ENCODE peak calls at places on chromosomes 5 and 9, in eight cellular contexts. One of them, this sample, is unnamed.

GRCh38 chr9:35650341-35651158 is at the start of gene SIT1:
- DNase-seq in NT2/D1: no peak
- DNase-seq in stimulated activated CD8-positive, alpha-beta memory T cell treated with anti-CD3 and anti-CD28 coated beads, Interleukin-7, amount 100 ng/mL, for 4 hours: no peak
- DNase-seq in spleen: peak
- DNase-seq in Right ventricle myocardium superior: no peak
- DNase-seq in naive thymus-derived CD8-positive, alpha-beta T cell: peak
- DNase-seq in fibroblast of pulmonary artery: no peak
- DNase-seq in neural progenitor cell: no peak
- DNase-seq in this sample: no peak

GRCh38 chr9:101220341-101220740 is 164.5 kb downstream of the BAAT start:
- DNase-seq in spleen: no peak
- DNase-seq in naive thymus-derived CD8-positive, alpha-beta T cell: no peak
- DNase-seq in Right ventricle myocardium superior: no peak
- DNase-seq in stimulated activated CD8-positive, alpha-beta memory T cell treated with anti-CD3 and anti-CD28 coated beads, Interleukin-7, amount 100 ng/mL, for 4 hours: no peak
- DNase-seq in neural progenitor cell: no peak
- DNase-seq in NT2/D1: no peak
- DNase-seq in fibroblast of pulmonary artery: no peak
- DNase-seq in this sample: no peak

GRCh38 chr5:149576021-149576420 is 5.3 kb upstream of the ARHGEF37 start:
- DNase-seq in NT2/D1: no peak
- DNase-seq in Right ventricle myocardium superior: no peak
- DNase-seq in naive thymus-derived CD8-positive, alpha-beta T cell: peak
- DNase-seq in spleen: no peak
- DNase-seq in neural progenitor cell: no peak
- DNase-seq in stimulated activated CD8-positive, alpha-beta memory T cell treated with anti-CD3 and anti-CD28 coated beads, Interleukin-7, amount 100 ng/mL, for 4 hours: no peak
- DNase-seq in fibroblast of pulmonary artery: no peak
- DNase-seq in this sample: no peak

GRCh38 chr5:35830587-35830986 is 26.1 kb upstream of the IL7R start:
- DNase-seq in stimulated activated CD8-positive, alpha-beta memory T cell treated with anti-CD3 and anti-CD28 coated beads, Interleukin-7, amount 100 ng/mL, for 4 hours: no peak
- DNase-seq in NT2/D1: no peak
- DNase-seq in spleen: no peak
- DNase-seq in Right ventricle myocardium superior: no peak
- DNase-seq in naive thymus-derived CD8-positive, alpha-beta T cell: peak
- DNase-seq in fibroblast of pulmonary artery: no peak
- DNase-seq in neural progenitor cell: no peak
- DNase-seq in this sample: no peak

GRCh38 chr9:96566401-96567202 is 53.0 kb downstream of the CDC14B start:
- DNase-seq in spleen: peak
- DNase-seq in naive thymus-derived CD8-positive, alpha-beta T cell: peak
- DNase-seq in neural progenitor cell: peak
- DNase-seq in stimulated activated CD8-positive, alpha-beta memory T cell treated with anti-CD3 and anti-CD28 coated beads, Interleukin-7, amount 100 ng/mL, for 4 hours: peak
- DNase-seq in fibroblast of pulmonary artery: peak
- DNase-seq in NT2/D1: peak
- DNase-seq in Right ventricle myocardium superior: peak
- DNase-seq in this sample: peak

GRCh38 chr5:96936431-96937221 is 746 bp downstream of the LNPEP start:
- DNase-seq in stimulated activated CD8-positive, alpha-beta memory T cell treated with anti-CD3 and anti-CD28 coated beads, Interleukin-7, amount 100 ng/mL, for 4 hours: peak
- DNase-seq in NT2/D1: no peak
- DNase-seq in naive thymus-derived CD8-positive, alpha-beta T cell: peak
- DNase-seq in fibroblast of pulmonary artery: no peak
- DNase-seq in Right ventricle myocardium superior: peak
- DNase-seq in neural progenitor cell: peak
- DNase-seq in spleen: peak
- DNase-seq in this sample: peak

GRCh38 chr9:90964101-90965020 is 162.7 kb downstream of the SYK start:
- DNase-seq in stimulated activated CD8-positive, alpha-beta memory T cell treated with anti-CD3 and anti-CD28 coated beads, Interleukin-7, amount 100 ng/mL, for 4 hours: no peak
- DNase-seq in fibroblast of pulmonary artery: no peak
- DNase-seq in NT2/D1: no peak
- DNase-seq in neural progenitor cell: no peak
- DNase-seq in Right ventricle myocardium superior: no peak
- DNase-seq in spleen: peak
- DNase-seq in naive thymus-derived CD8-positive, alpha-beta T cell: no peak
- DNase-seq in this sample: no peak

GRCh38 chr5:31972558-31972957 is 201.6 kb downstream of the GOLPH3 start:
- DNase-seq in fibroblast of pulmonary artery: no peak
- DNase-seq in stimulated activated CD8-positive, alpha-beta memory T cell treated with anti-CD3 and anti-CD28 coated beads, Interleukin-7, amount 100 ng/mL, for 4 hours: no peak
- DNase-seq in neural progenitor cell: no peak
- DNase-seq in NT2/D1: no peak
- DNase-seq in spleen: no peak
- DNase-seq in Right ventricle myocardium superior: no peak
- DNase-seq in naive thymus-derived CD8-positive, alpha-beta T cell: no peak
- DNase-seq in this sample: no peak

GRCh38 chr5:127910307-127910956 is 173.1 kb upstream of the SLC12A2 start:
- DNase-seq in neural progenitor cell: no peak
- DNase-seq in spleen: no peak
- DNase-seq in fibroblast of pulmonary artery: peak
- DNase-seq in Right ventricle myocardium superior: no peak
- DNase-seq in stimulated activated CD8-positive, alpha-beta memory T cell treated with anti-CD3 and anti-CD28 coated beads, Interleukin-7, amount 100 ng/mL, for 4 hours: no peak
- DNase-seq in naive thymus-derived CD8-positive, alpha-beta T cell: no peak
- DNase-seq in NT2/D1: no peak
- DNase-seq in this sample: no peak

GRCh38 chr9:4620046-4620765 is 41.9 kb upstream of the PLPP6 start:
- DNase-seq in spleen: no peak
- DNase-seq in NT2/D1: no peak
- DNase-seq in fibroblast of pulmonary artery: no peak
- DNase-seq in stimulated activated CD8-positive, alpha-beta memory T cell treated with anti-CD3 and anti-CD28 coated beads, Interleukin-7, amount 100 ng/mL, for 4 hours: no peak
- DNase-seq in neural progenitor cell: peak
- DNase-seq in Right ventricle myocardium superior: no peak
- DNase-seq in naive thymus-derived CD8-positive, alpha-beta T cell: no peak
- DNase-seq in this sample: no peak

GRCh38 chr9:83066771-83067170 is 3.8 kb upstream of the RASEF start:
- DNase-seq in fibroblast of pulmonary artery: no peak
- DNase-seq in naive thymus-derived CD8-positive, alpha-beta T cell: no peak
- DNase-seq in stimulated activated CD8-positive, alpha-beta memory T cell treated with anti-CD3 and anti-CD28 coated beads, Interleukin-7, amount 100 ng/mL, for 4 hours: no peak
- DNase-seq in Right ventricle myocardium superior: no peak
- DNase-seq in neural progenitor cell: no peak
- DNase-seq in spleen: no peak
- DNase-seq in NT2/D1: no peak
- DNase-seq in this sample: peak

GRCh38 chr5:149130121-149130931 is 11.0 kb upstream of the ABLIM3 start:
- DNase-seq in stimulated activated CD8-positive, alpha-beta memory T cell treated with anti-CD3 and anti-CD28 coated beads, Interleukin-7, amount 100 ng/mL, for 4 hours: no peak
- DNase-seq in Right ventricle myocardium superior: no peak
- DNase-seq in NT2/D1: no peak
- DNase-seq in spleen: no peak
- DNase-seq in fibroblast of pulmonary artery: peak
- DNase-seq in neural progenitor cell: peak
- DNase-seq in naive thymus-derived CD8-positive, alpha-beta T cell: no peak
- DNase-seq in this sample: no peak

GRCh38 chr5:60541980-60542379 is 158.0 kb downstream of the DEPDC1B start:
- DNase-seq in stimulated activated CD8-positive, alpha-beta memory T cell treated with anti-CD3 and anti-CD28 coated beads, Interleukin-7, amount 100 ng/mL, for 4 hours: no peak
- DNase-seq in Right ventricle myocardium superior: no peak
- DNase-seq in fibroblast of pulmonary artery: peak
- DNase-seq in neural progenitor cell: no peak
- DNase-seq in naive thymus-derived CD8-positive, alpha-beta T cell: no peak
- DNase-seq in spleen: no peak
- DNase-seq in NT2/D1: no peak
- DNase-seq in this sample: peak

GRCh38 chr5:109876941-109877669 is 187.4 kb downstream of the MAN2A1 start:
- DNase-seq in neural progenitor cell: no peak
- DNase-seq in spleen: no peak
- DNase-seq in stimulated activated CD8-positive, alpha-beta memory T cell treated with anti-CD3 and anti-CD28 coated beads, Interleukin-7, amount 100 ng/mL, for 4 hours: no peak
- DNase-seq in fibroblast of pulmonary artery: no peak
- DNase-seq in Right ventricle myocardium superior: no peak
- DNase-seq in naive thymus-derived CD8-positive, alpha-beta T cell: no peak
- DNase-seq in NT2/D1: no peak
- DNase-seq in this sample: peak

GRCh38 chr5:73550016-73550415 is 15.4 kb downstream of the ANKRA2 start:
- DNase-seq in Right ventricle myocardium superior: no peak
- DNase-seq in NT2/D1: no peak
- DNase-seq in spleen: no peak
- DNase-seq in fibroblast of pulmonary artery: no peak
- DNase-seq in stimulated activated CD8-positive, alpha-beta memory T cell treated with anti-CD3 and anti-CD28 coated beads, Interleukin-7, amount 100 ng/mL, for 4 hours: no peak
- DNase-seq in naive thymus-derived CD8-positive, alpha-beta T cell: no peak
- DNase-seq in neural progenitor cell: no peak
- DNase-seq in this sample: no peak

GRCh38 chr5:369151-369939 is 47.8 kb downstream of the AHRR start:
- DNase-seq in NT2/D1: no peak
- DNase-seq in neural progenitor cell: no peak
- DNase-seq in fibroblast of pulmonary artery: no peak
- DNase-seq in spleen: peak
- DNase-seq in naive thymus-derived CD8-positive, alpha-beta T cell: no peak
- DNase-seq in stimulated activated CD8-positive, alpha-beta memory T cell treated with anti-CD3 and anti-CD28 coated beads, Interleukin-7, amount 100 ng/mL, for 4 hours: no peak
- DNase-seq in Right ventricle myocardium superior: no peak
- DNase-seq in this sample: no peak

GRCh38 chr5:137649228-137649890 is 86.5 kb downstream of the KLHL3 start:
- DNase-seq in stimulated activated CD8-positive, alpha-beta memory T cell treated with anti-CD3 and anti-CD28 coated beads, Interleukin-7, amount 100 ng/mL, for 4 hours: no peak
- DNase-seq in Right ventricle myocardium superior: no peak
- DNase-seq in naive thymus-derived CD8-positive, alpha-beta T cell: no peak
- DNase-seq in fibroblast of pulmonary artery: peak
- DNase-seq in spleen: no peak
- DNase-seq in NT2/D1: no peak
- DNase-seq in neural progenitor cell: no peak
- DNase-seq in this sample: peak

GRCh38 chr5:178223828-178224335 is 8.7 kb downstream of the PHYKPL start:
- DNase-seq in stimulated activated CD8-positive, alpha-beta memory T cell treated with anti-CD3 and anti-CD28 coated beads, Interleukin-7, amount 100 ng/mL, for 4 hours: no peak
- DNase-seq in NT2/D1: no peak
- DNase-seq in fibroblast of pulmonary artery: no peak
- DNase-seq in naive thymus-derived CD8-positive, alpha-beta T cell: no peak
- DNase-seq in spleen: peak
- DNase-seq in Right ventricle myocardium superior: no peak
- DNase-seq in neural progenitor cell: peak
- DNase-seq in this sample: no peak

GRCh38 chr9:1490341-1491115 is 440.4 kb downstream of the DMRT2 start:
- DNase-seq in spleen: no peak
- DNase-seq in NT2/D1: no peak
- DNase-seq in fibroblast of pulmonary artery: no peak
- DNase-seq in naive thymus-derived CD8-positive, alpha-beta T cell: no peak
- DNase-seq in neural progenitor cell: no peak
- DNase-seq in stimulated activated CD8-positive, alpha-beta memory T cell treated with anti-CD3 and anti-CD28 coated beads, Interleukin-7, amount 100 ng/mL, for 4 hours: no peak
- DNase-seq in Right ventricle myocardium superior: no peak
- DNase-seq in this sample: no peak

GRCh38 chr5:758698-759053 is 25.9 kb downstream of the ZDHHC11B start:
- DNase-seq in NT2/D1: no peak
- DNase-seq in Right ventricle myocardium superior: no peak
- DNase-seq in neural progenitor cell: no peak
- DNase-seq in fibroblast of pulmonary artery: no peak
- DNase-seq in naive thymus-derived CD8-positive, alpha-beta T cell: no peak
- DNase-seq in stimulated activated CD8-positive, alpha-beta memory T cell treated with anti-CD3 and anti-CD28 coated beads, Interleukin-7, amount 100 ng/mL, for 4 hours: no peak
- DNase-seq in spleen: no peak
- DNase-seq in this sample: no peak

GRCh38 chr9:91207889-91208651 is 153.6 kb downstream of the AUH start:
- DNase-seq in Right ventricle myocardium superior: no peak
- DNase-seq in spleen: no peak
- DNase-seq in NT2/D1: no peak
- DNase-seq in fibroblast of pulmonary artery: peak
- DNase-seq in naive thymus-derived CD8-positive, alpha-beta T cell: peak
- DNase-seq in stimulated activated CD8-positive, alpha-beta memory T cell treated with anti-CD3 and anti-CD28 coated beads, Interleukin-7, amount 100 ng/mL, for 4 hours: no peak
- DNase-seq in neural progenitor cell: no peak
- DNase-seq in this sample: peak

GRCh38 chr9:17824191-17824926 is 245.5 kb downstream of the SH3GL2 start:
- DNase-seq in naive thymus-derived CD8-positive, alpha-beta T cell: no peak
- DNase-seq in spleen: no peak
- DNase-seq in fibroblast of pulmonary artery: peak
- DNase-seq in NT2/D1: no peak
- DNase-seq in stimulated activated CD8-positive, alpha-beta memory T cell treated with anti-CD3 and anti-CD28 coated beads, Interleukin-7, amount 100 ng/mL, for 4 hours: no peak
- DNase-seq in Right ventricle myocardium superior: no peak
- DNase-seq in neural progenitor cell: peak
- DNase-seq in this sample: peak

GRCh38 chr9:79057576-79057975 is 514.2 kb upstream of the TLE4 start:
- DNase-seq in naive thymus-derived CD8-positive, alpha-beta T cell: no peak
- DNase-seq in Right ventricle myocardium superior: no peak
- DNase-seq in fibroblast of pulmonary artery: peak
- DNase-seq in stimulated activated CD8-positive, alpha-beta memory T cell treated with anti-CD3 and anti-CD28 coated beads, Interleukin-7, amount 100 ng/mL, for 4 hours: no peak
- DNase-seq in spleen: no peak
- DNase-seq in neural progenitor cell: no peak
- DNase-seq in NT2/D1: no peak
- DNase-seq in this sample: peak

GRCh38 chr9:105332471-105332870 is 88.0 kb downstream of the SLC44A1 start:
- DNase-seq in naive thymus-derived CD8-positive, alpha-beta T cell: no peak
- DNase-seq in neural progenitor cell: no peak
- DNase-seq in spleen: no peak
- DNase-seq in NT2/D1: no peak
- DNase-seq in stimulated activated CD8-positive, alpha-beta memory T cell treated with anti-CD3 and anti-CD28 coated beads, Interleukin-7, amount 100 ng/mL, for 4 hours: no peak
- DNase-seq in fibroblast of pulmonary artery: peak
- DNase-seq in Right ventricle myocardium superior: no peak
- DNase-seq in this sample: no peak

GRCh38 chr5:151222054-151222768 is 1.7 kb downstream of the CCDC69 start:
- DNase-seq in stimulated activated CD8-positive, alpha-beta memory T cell treated with anti-CD3 and anti-CD28 coated beads, Interleukin-7, amount 100 ng/mL, for 4 hours: no peak
- DNase-seq in neural progenitor cell: no peak
- DNase-seq in Right ventricle myocardium superior: no peak
- DNase-seq in fibroblast of pulmonary artery: no peak
- DNase-seq in spleen: no peak
- DNase-seq in naive thymus-derived CD8-positive, alpha-beta T cell: no peak
- DNase-seq in NT2/D1: no peak
- DNase-seq in this sample: no peak

GRCh38 chr9:20929276-20929675 is 102.2 kb downstream of the HACD4 start:
- DNase-seq in stimulated activated CD8-positive, alpha-beta memory T cell treated with anti-CD3 and anti-CD28 coated beads, Interleukin-7, amount 100 ng/mL, for 4 hours: no peak
- DNase-seq in spleen: no peak
- DNase-seq in NT2/D1: no peak
- DNase-seq in neural progenitor cell: no peak
- DNase-seq in Right ventricle myocardium superior: no peak
- DNase-seq in fibroblast of pulmonary artery: no peak
- DNase-seq in naive thymus-derived CD8-positive, alpha-beta T cell: no peak
- DNase-seq in this sample: no peak

GRCh38 chr9:79489241-79490000 is 82.3 kb upstream of the TLE4 start:
- DNase-seq in fibroblast of pulmonary artery: peak
- DNase-seq in neural progenitor cell: peak
- DNase-seq in naive thymus-derived CD8-positive, alpha-beta T cell: no peak
- DNase-seq in NT2/D1: peak
- DNase-seq in stimulated activated CD8-positive, alpha-beta memory T cell treated with anti-CD3 and anti-CD28 coated beads, Interleukin-7, amount 100 ng/mL, for 4 hours: no peak
- DNase-seq in Right ventricle myocardium superior: peak
- DNase-seq in spleen: no peak
- DNase-seq in this sample: peak

GRCh38 chr9:127912882-127913281 is 4.0 kb downstream of the ST6GALNAC4 start:
- DNase-seq in stimulated activated CD8-positive, alpha-beta memory T cell treated with anti-CD3 and anti-CD28 coated beads, Interleukin-7, amount 100 ng/mL, for 4 hours: no peak
- DNase-seq in spleen: no peak
- DNase-seq in neural progenitor cell: no peak
- DNase-seq in naive thymus-derived CD8-positive, alpha-beta T cell: no peak
- DNase-seq in Right ventricle myocardium superior: no peak
- DNase-seq in fibroblast of pulmonary artery: no peak
- DNase-seq in NT2/D1: no peak
- DNase-seq in this sample: no peak

GRCh38 chr5:11105706-11106105 is 344.7 kb upstream of the DAP start:
- DNase-seq in NT2/D1: no peak
- DNase-seq in fibroblast of pulmonary artery: no peak
- DNase-seq in Right ventricle myocardium superior: no peak
- DNase-seq in naive thymus-derived CD8-positive, alpha-beta T cell: no peak
- DNase-seq in stimulated activated CD8-positive, alpha-beta memory T cell treated with anti-CD3 and anti-CD28 coated beads, Interleukin-7, amount 100 ng/mL, for 4 hours: no peak
- DNase-seq in neural progenitor cell: no peak
- DNase-seq in spleen: no peak
- DNase-seq in this sample: no peak

GRCh38 chr9:4837126-4837767 is 44.5 kb downstream of the RCL1 start:
- DNase-seq in NT2/D1: no peak
- DNase-seq in neural progenitor cell: no peak
- DNase-seq in Right ventricle myocardium superior: no peak
- DNase-seq in stimulated activated CD8-positive, alpha-beta memory T cell treated with anti-CD3 and anti-CD28 coated beads, Interleukin-7, amount 100 ng/mL, for 4 hours: no peak
- DNase-seq in naive thymus-derived CD8-positive, alpha-beta T cell: no peak
- DNase-seq in fibroblast of pulmonary artery: peak
- DNase-seq in spleen: no peak
- DNase-seq in this sample: peak

GRCh38 chr5:171207256-171207866 is 101.7 kb upstream of the TLX3 start:
- DNase-seq in spleen: no peak
- DNase-seq in NT2/D1: peak
- DNase-seq in neural progenitor cell: peak
- DNase-seq in naive thymus-derived CD8-positive, alpha-beta T cell: peak
- DNase-seq in Right ventricle myocardium superior: no peak
- DNase-seq in fibroblast of pulmonary artery: peak
- DNase-seq in stimulated activated CD8-positive, alpha-beta memory T cell treated with anti-CD3 and anti-CD28 coated beads, Interleukin-7, amount 100 ng/mL, for 4 hours: no peak
- DNase-seq in this sample: peak

GRCh38 chr5:132371603-132371994 is 2.1 kb downstream of the SLC22A5 start:
- DNase-seq in spleen: no peak
- DNase-seq in stimulated activated CD8-positive, alpha-beta memory T cell treated with anti-CD3 and anti-CD28 coated beads, Interleukin-7, amount 100 ng/mL, for 4 hours: no peak
- DNase-seq in fibroblast of pulmonary artery: no peak
- DNase-seq in neural progenitor cell: no peak
- DNase-seq in naive thymus-derived CD8-positive, alpha-beta T cell: no peak
- DNase-seq in NT2/D1: no peak
- DNase-seq in Right ventricle myocardium superior: no peak
- DNase-seq in this sample: no peak

GRCh38 chr5:168288349-168289245 is 2.8 kb upstream of the WWC1 start:
- DNase-seq in stimulated activated CD8-positive, alpha-beta memory T cell treated with anti-CD3 and anti-CD28 coated beads, Interleukin-7, amount 100 ng/mL, for 4 hours: no peak
- DNase-seq in NT2/D1: no peak
- DNase-seq in Right ventricle myocardium superior: no peak
- DNase-seq in naive thymus-derived CD8-positive, alpha-beta T cell: no peak
- DNase-seq in spleen: no peak
- DNase-seq in fibroblast of pulmonary artery: no peak
- DNase-seq in neural progenitor cell: peak
- DNase-seq in this sample: no peak